ENCODE peak calls at places on chromosomes 11 and 22, in five cellular contexts. X is AG09319; S is A549; K is bronchial epithelial cell; P is CD4-positive, alpha-beta T cell. R is an unnamed sample.

GRCh38 chr11:37353192-37353591 is 755.2 kb upstream of the RAG2 start:
- DNase-seq in K (no peak), X (no peak), S (no peak), P (no peak), R (no peak)

GRCh38 chr22:38755155-38755910 is 465 bp downstream of the SUN2 start:
- DNase-seq in P (peak), K (peak), S (peak), X (peak), R (peak)

GRCh38 chr11:111922803-111923202 is 4.1 kb downstream of the C11orf52 start:
- DNase-seq in S (no peak), K (peak), X (no peak), P (no peak), R (no peak)

GRCh38 chr11:8828580-8829358 is 82.2 kb upstream of the AKIP1 start:
- DNase-seq in P (no peak), X (no peak), K (no peak), S (no peak), R (no peak)

GRCh38 chr11:26228778-26229177 is 103.2 kb upstream of the ANO3 start:
- DNase-seq in S (no peak), X (no peak), P (no peak), K (peak), R (no peak)

GRCh38 chr22:49091917-49092545 is 735.6 kb downstream of the BRD1 start:
- DNase-seq in X (no peak), P (no peak), S (no peak), K (no peak), R (no peak)

GRCh38 chr11:86670179-86670578 is 2.2 kb downstream of the ME3 start:
- DNase-seq in X (no peak), K (no peak), P (no peak), S (no peak), R (no peak)

GRCh38 chr22:17782158-17782557 is 7.9 kb upstream of the BID start:
- DNase-seq in P (no peak), X (no peak), S (no peak), K (no peak), R (no peak)

GRCh38 chr11:8878771-8879170 is 32.2 kb upstream of the AKIP1 start:
- DNase-seq in S (no peak), K (no peak), P (no peak), X (no peak), R (no peak)

GRCh38 chr11:119847836-119848235 is 118.8 kb upstream of the NECTIN1 start:
- DNase-seq in S (no peak), P (no peak), K (no peak), X (no peak), R (no peak)

GRCh38 chr11:8223513-8223899 is 40.2 kb downstream of the LMO1 start:
- DNase-seq in X (no peak), K (peak), S (no peak), P (no peak), R (no peak)

GRCh38 chr11:113349528-113349927 is 35.1 kb downstream of the TTC12 start:
- DNase-seq in K (no peak), S (no peak), P (no peak), X (no peak), R (no peak)

GRCh38 chr11:86916330-86916729 is 38.9 kb downstream of the FZD4 start:
- DNase-seq in S (peak), K (peak), X (no peak), P (no peak), R (no peak)

GRCh38 chr11:17351510-17352176 is at the start of gene NCR3LG1:
- DNase-seq in X (no peak), S (peak), P (peak), K (peak), R (peak)

GRCh38 chr11:73152861-73153483 is 10.9 kb upstream of the FCHSD2 start:
- DNase-seq in P (peak), K (no peak), X (no peak), S (no peak), R (no peak)

GRCh38 chr11:96024666-96025065 is 100.8 kb upstream of the MTMR2 start:
- DNase-seq in P (no peak), K (no peak), X (no peak), S (no peak), R (no peak)

GRCh38 chr11:96155627-96156378 is 187.2 kb downstream of the MAML2 start:
- DNase-seq in P (no peak), S (peak), K (peak), X (peak), R (no peak)

GRCh38 chr11:130865091-130865771 is 51.0 kb downstream of the SNX19 start:
- DNase-seq in X (no peak), K (no peak), P (no peak), S (no peak), R (no peak)

GRCh38 chr11:6876914-6877313 is 489 bp downstream of the OR10A4 start:
- DNase-seq in S (no peak), P (no peak), X (no peak), K (no peak), R (no peak)

DNA sequence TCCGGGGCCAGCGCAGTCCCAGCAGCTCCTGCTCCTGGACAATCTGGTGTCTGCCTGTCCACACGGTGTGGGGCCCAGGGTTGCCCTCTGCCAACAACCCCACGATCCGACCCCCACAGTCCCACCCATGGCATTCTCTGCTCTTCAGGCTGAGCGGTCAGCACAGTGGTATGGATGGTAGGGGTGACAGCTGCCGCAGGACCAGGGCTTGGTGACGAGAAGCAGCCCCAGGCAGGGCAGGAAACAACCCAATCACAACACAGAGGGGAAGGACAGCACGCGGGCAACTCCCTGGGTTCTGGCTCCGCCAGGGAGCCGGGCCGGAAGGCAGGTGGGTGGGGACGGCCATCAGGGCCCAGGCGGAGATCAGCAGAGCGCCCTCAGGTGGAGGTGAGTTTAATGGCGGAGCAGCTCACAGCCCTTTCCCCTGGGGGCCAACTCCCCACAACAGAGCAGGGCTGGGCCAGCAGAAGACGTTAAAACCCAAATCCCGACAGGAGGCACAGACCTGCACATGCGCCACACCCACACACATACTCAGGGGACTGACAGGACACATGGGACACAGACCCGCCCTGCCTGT is 5.3 kb upstream of the CHADL start:
- DNase-seq in S (no peak), K (no peak), P (no peak), X (no peak), R (no peak)
- TF ChIP-seq CTCF in S (no peak), K (no peak), P (no peak), X (no peak), R (no peak)

GRCh38 chr11:16193897-16194381 is 162.4 kb downstream of the SOX6 start:
- DNase-seq in X (no peak), P (no peak), K (no peak), S (no peak), R (no peak)

GRCh38 chr11:16195659-16196058 is 160.7 kb downstream of the SOX6 start:
- DNase-seq in P (no peak), S (no peak), X (no peak), K (no peak), R (no peak)

GRCh38 chr11:16191852-16192240 is 164.5 kb downstream of the SOX6 start:
- DNase-seq in K (no peak), P (no peak), X (no peak), S (no peak), R (no peak)

GRCh38 chr11:16194566-16194965 is 161.8 kb downstream of the SOX6 start:
- DNase-seq in K (no peak), P (no peak), S (no peak), X (no peak), R (no peak)

DNA sequence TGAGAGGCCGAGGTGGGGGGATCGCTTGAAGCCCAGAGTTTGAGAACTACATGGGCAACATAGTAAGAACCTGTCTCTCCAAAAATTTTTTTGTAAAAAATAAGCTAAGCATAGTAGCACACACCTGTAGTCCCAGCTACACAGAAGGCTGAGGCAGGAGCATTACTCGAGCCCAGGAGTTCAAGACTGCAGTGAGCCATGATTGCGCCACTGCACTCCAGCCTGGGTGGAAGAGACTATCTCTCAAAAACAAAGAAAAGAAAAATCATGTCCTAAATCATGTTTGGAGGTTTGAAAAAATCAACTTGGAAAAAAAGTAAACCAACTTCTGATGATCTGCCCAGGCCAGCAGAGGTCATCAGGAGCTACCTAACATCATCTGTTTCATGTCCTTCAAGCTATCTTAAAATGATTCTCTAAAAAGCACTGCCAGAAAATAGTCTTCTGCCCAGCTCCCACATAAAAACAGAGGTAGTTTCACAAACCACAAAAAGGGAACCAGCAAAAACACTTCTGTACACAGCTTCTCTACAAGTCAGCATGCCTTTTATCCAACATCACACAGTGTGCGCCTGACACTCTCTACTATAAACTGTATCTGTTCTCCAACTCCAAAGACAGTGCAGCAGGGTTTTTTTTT is 165.0 kb downstream of the SOX6 start:
- DNase-seq in X (no peak), S (no peak), P (no peak), K (no peak), R (no peak)
- TF ChIP-seq CTCF in X (no peak), S (no peak), P (no peak), K (no peak), R (peak)

DNA sequence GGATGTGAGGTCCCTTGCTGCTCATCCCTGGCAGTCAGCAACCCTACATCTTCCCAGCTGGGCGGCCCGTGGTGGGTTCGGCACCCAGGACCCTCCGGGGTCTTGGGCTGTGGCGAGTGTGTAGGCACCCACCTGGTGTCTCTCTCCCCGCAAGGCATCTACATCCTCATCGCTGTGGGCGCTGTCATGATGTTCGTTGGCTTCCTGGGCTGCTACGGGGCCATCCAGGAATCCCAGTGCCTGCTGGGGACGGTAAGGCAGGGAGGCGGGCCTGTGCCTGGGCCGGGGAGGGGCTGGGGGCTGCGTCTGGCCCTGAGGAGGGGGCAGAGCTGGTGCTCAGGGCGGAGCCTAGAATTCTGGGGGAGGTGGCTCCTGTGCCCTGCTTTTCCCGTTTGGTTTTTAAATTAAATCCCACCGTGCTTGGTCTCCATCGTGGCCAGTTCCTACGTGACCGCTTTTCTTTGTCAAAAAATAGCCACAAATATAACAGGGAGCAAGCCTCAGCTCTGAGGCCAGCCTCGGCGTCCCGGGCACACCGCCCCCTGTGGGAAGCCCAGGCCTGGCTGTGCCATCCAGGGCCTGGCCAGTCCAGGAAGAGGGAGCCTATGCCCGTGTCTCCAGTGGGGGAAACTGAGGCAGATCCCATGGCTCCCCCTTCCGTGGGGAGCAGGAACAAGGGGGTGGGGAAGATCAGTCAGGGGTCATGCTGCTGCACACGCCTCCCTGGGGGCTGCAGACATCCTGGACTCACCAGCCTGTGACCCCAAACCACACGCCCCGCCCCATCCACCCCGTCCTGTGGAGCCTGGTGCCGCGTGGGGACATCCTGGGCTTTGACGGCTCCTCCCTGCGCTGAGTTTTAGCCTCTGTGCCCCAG is 6.4 kb upstream of the TSSC4 start:
- DNase-seq in P (no peak), K (no peak), S (no peak), X (no peak), R (no peak)
- TF ChIP-seq CTCF in P (no peak), K (peak), S (no peak), X (no peak), R (no peak)

GRCh38 chr22:30285846-30286200 is 3.5 kb downstream of the CASTOR1 start:
- DNase-seq in K (no peak), X (no peak), P (no peak), S (no peak), R (no peak)

GRCh38 chr22:30287626-30288413 is 1.5 kb downstream of the CASTOR1 start:
- DNase-seq in K (peak), S (peak), X (peak), P (peak), R (peak)

GRCh38 chr22:30286331-30286730 is 3.0 kb downstream of the CASTOR1 start:
- DNase-seq in S (no peak), P (no peak), X (no peak), K (no peak), R (no peak)

GRCh38 chr22:30288414-30289125 is 735 bp downstream of the CASTOR1 start:
- DNase-seq in X (no peak), K (no peak), P (no peak), S (no peak), R (no peak)

GRCh38 chr22:30286813-30287625 is 2.3 kb downstream of the CASTOR1 start:
- DNase-seq in X (no peak), P (peak), S (peak), K (peak), R (peak)
- TF ChIP-seq CTCF in X (peak), P (peak), S (peak), K (peak), R (peak)

GRCh38 chr11:810040-810567 is 337 bp downstream of the RPLP2 start:
- DNase-seq in X (no peak), P (no peak), K (no peak), S (no peak), R (no peak)
- TF ChIP-seq CTCF in X (no peak), P (no peak), K (no peak), S (no peak), R (peak)

GRCh38 chr11:72102946-72103753 is at the start of gene LAMTOR1:
- DNase-seq in P (peak), K (peak), S (peak), X (peak), R (peak)
- TF ChIP-seq CTCF in P (peak), K (peak), S (no peak), X (peak), R (peak)

DNA sequence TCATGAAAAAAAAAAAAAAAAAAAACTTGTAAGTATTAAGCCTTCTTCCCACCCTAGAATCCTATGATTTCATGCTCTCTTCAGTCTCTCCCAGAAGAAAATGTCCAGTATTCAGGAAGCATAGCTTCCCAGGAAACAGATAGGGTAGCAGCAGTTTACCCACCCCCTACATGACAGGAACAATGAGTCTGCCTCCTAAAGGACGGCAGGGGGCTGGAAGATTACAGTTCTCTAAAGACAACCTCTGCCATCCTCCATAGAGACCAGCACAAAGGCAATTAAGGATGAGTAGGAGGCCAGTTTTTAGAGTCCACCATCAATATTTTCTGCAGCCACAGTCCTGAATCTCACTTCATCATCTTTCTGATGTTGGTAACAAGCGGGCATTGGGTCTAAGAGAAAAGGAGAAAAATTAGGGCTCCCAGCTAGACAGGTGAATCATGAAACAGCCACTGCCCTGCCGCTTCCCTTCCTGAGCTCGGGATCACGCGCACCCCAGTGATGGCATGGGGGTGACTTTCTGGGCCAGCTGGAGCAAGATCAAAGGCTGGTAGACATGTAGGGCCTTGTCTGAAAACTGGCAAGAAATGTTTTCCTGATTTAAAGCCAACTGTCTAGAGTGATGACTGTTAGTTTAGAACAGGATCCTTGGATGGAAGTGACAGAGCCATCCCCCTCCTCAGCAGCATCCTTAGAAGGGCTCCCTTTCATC is 322.8 kb downstream of the LARGE1 start:
- DNase-seq in K (peak), X (no peak), S (no peak), P (no peak), R (no peak)
- TF ChIP-seq CTCF in K (no peak), X (no peak), S (no peak), P (no peak), R (no peak)

GRCh38 chr11:64881476-64881875 is 3.1 kb upstream of the EHD1 start:
- DNase-seq in S (no peak), K (peak), X (no peak), P (no peak), R (no peak)
- TF ChIP-seq CTCF in S (no peak), K (no peak), X (no peak), P (no peak), R (no peak)

GRCh38 chr11:691710-692590 is 3.1 kb downstream of the DEAF1 start:
- DNase-seq in K (no peak), X (no peak), P (no peak), S (no peak), R (no peak)

GRCh38 chr11:690738-691633 is 4.0 kb downstream of the DEAF1 start:
- DNase-seq in S (no peak), P (no peak), K (no peak), X (no peak), R (no peak)

GRCh38 chr11:687751-688150 is 7.3 kb downstream of the DEAF1 start:
- DNase-seq in X (no peak), S (no peak), K (no peak), P (no peak), R (no peak)

GRCh38 chr11:688681-689080 is 6.3 kb downstream of the DEAF1 start:
- DNase-seq in P (no peak), X (no peak), K (no peak), S (no peak), R (no peak)

GRCh38 chr11:689630-690029 is 5.4 kb downstream of the DEAF1 start:
- DNase-seq in K (peak), P (no peak), X (no peak), S (no peak), R (no peak)
- TF ChIP-seq CTCF in K (no peak), P (no peak), X (no peak), S (no peak), R (no peak)

R was measured in neural crest cell.